ENCODE peak calls at places on chromosome 5, in six cellular contexts. V is NCI-H748 treated with DMSO at 0.1 percent for 48 hours; Y is naive thymus-derived CD8-positive, alpha-beta T cell; N is SW 1271; C is HCEC 1CT; Z is posterior vena cava. H is an unnamed sample.

GRCh38 chr5:61132559-61132958 is 29.7 kb downstream of the SMIM15 start:
- DNase-seq in V (no peak), Y (no peak), N (peak), C (no peak), Z (no peak), H (no peak)

GRCh38 chr5:84650448-84650847 is 265.8 kb upstream of the EDIL3 start:
- DNase-seq in V (no peak), Y (no peak), N (no peak), C (no peak), Z (no peak), H (no peak)

GRCh38 chr5:150410524-150411244 is 2.0 kb downstream of the CD74 start:
- DNase-seq in V (no peak), Y (peak), N (peak), C (peak), Z (no peak), H (peak)

GRCh38 chr5:60779431-60779830 is 64.6 kb downstream of the ELOVL7 start:
- DNase-seq in V (no peak), Y (no peak), N (no peak), C (no peak), Z (no peak), H (no peak)

GRCh38 chr5:131224387-131225191 is 39.3 kb upstream of the CDC42SE2 start:
- DNase-seq in V (no peak), Y (peak), N (no peak), C (no peak), Z (no peak), H (no peak)

GRCh38 chr5:58459276-58459859 is 518 bp downstream of the PLK2 start:
- DNase-seq in V (peak), Y (no peak), N (peak), C (peak), Z (peak), H (peak)

GRCh38 chr5:40754381-40755092 is 1.2 kb downstream of the TTC33 start:
- DNase-seq in V (no peak), Y (peak), N (no peak), C (peak), Z (no peak), H (no peak)

GRCh38 chr5:135601466-135601865 is 22.7 kb upstream of the CXCL14 start:
- DNase-seq in V (no peak), Y (no peak), N (no peak), C (no peak), Z (no peak), H (no peak)

GRCh38 chr5:88836195-88836838 is 46.7 kb downstream of the MEF2C start:
- DNase-seq in V (no peak), Y (no peak), N (no peak), C (peak), Z (no peak), H (no peak)

GRCh38 chr5:126531543-126532120 is 63.4 kb downstream of the ALDH7A1 start:
- DNase-seq in V (no peak), Y (no peak), N (no peak), C (peak), Z (no peak), H (no peak)

GRCh38 chr5:96481396-96481795 is 48.3 kb upstream of the PCSK1 start:
- DNase-seq in V (no peak), Y (no peak), N (no peak), C (no peak), Z (no peak), H (no peak)